ENCODE peak calls at places on chromosome 18, in ten cellular contexts. One of them, this sample, is unnamed.

GRCh38 chr18:61581578-61582204 is 248.5 kb downstream of the CDH20 start:
- DNase-seq in activated naive CD4-positive, alpha-beta T cell: peak; percentile 3
- DNase-seq in hippocampal formation: peak; percentile 22
- DNase-seq in amygdala: peak; percentile 44
- DNase-seq in activated CD8-positive, alpha-beta T cell treated with anti-CD3 and anti-CD28 coated beads for 36 hours: peak; percentile 73
- DNase-seq in anterior cingulate cortex: no peak
- DNase-seq in activated CD4-positive, CD25-positive, alpha-beta regulatory T cell: peak; percentile 30
- DNase-seq in Right ventricle myocardium superior: peak; percentile 88
- DNase-seq in M059J: peak; percentile 63
- DNase-seq in HEK293T: peak; percentile 80
- DNase-seq in this sample: peak; percentile 88

GRCh38 chr18:26460449-26461091 is 87.8 kb downstream of the KCTD1 start:
- DNase-seq in M059J: no peak
- DNase-seq in anterior cingulate cortex: no peak
- DNase-seq in Right ventricle myocardium superior: peak; percentile 68
- DNase-seq in amygdala: no peak
- DNase-seq in activated CD4-positive, CD25-positive, alpha-beta regulatory T cell: no peak
- DNase-seq in activated naive CD4-positive, alpha-beta T cell: no peak
- DNase-seq in activated CD8-positive, alpha-beta T cell treated with anti-CD3 and anti-CD28 coated beads for 36 hours: no peak
- DNase-seq in HEK293T: no peak
- DNase-seq in hippocampal formation: no peak
- DNase-seq in this sample: no peak

GRCh38 chr18:56903686-56904085 is 243.2 kb upstream of the BOD1L2 start:
- DNase-seq in Right ventricle myocardium superior: no peak
- DNase-seq in hippocampal formation: no peak
- DNase-seq in activated naive CD4-positive, alpha-beta T cell: no peak
- DNase-seq in M059J: no peak
- DNase-seq in activated CD8-positive, alpha-beta T cell treated with anti-CD3 and anti-CD28 coated beads for 36 hours: no peak
- DNase-seq in HEK293T: no peak
- DNase-seq in amygdala: no peak
- DNase-seq in activated CD4-positive, CD25-positive, alpha-beta regulatory T cell: no peak
- DNase-seq in anterior cingulate cortex: no peak
- DNase-seq in this sample: no peak

GRCh38 chr18:3008546-3008945 is 4.4 kb downstream of the LPIN2 start:
- DNase-seq in activated naive CD4-positive, alpha-beta T cell: no peak
- DNase-seq in Right ventricle myocardium superior: no peak
- DNase-seq in HEK293T: no peak
- DNase-seq in activated CD4-positive, CD25-positive, alpha-beta regulatory T cell: no peak
- DNase-seq in anterior cingulate cortex: no peak
- DNase-seq in M059J: peak; percentile 85
- DNase-seq in amygdala: no peak
- DNase-seq in hippocampal formation: no peak
- DNase-seq in activated CD8-positive, alpha-beta T cell treated with anti-CD3 and anti-CD28 coated beads for 36 hours: no peak
- DNase-seq in this sample: no peak

GRCh38 chr18:63181706-63182105 is 137.9 kb downstream of the BCL2 start:
- DNase-seq in activated CD4-positive, CD25-positive, alpha-beta regulatory T cell: no peak
- DNase-seq in amygdala: no peak
- DNase-seq in activated naive CD4-positive, alpha-beta T cell: no peak
- DNase-seq in Right ventricle myocardium superior: no peak
- DNase-seq in hippocampal formation: no peak
- DNase-seq in activated CD8-positive, alpha-beta T cell treated with anti-CD3 and anti-CD28 coated beads for 36 hours: no peak
- DNase-seq in HEK293T: no peak
- DNase-seq in M059J: no peak
- DNase-seq in anterior cingulate cortex: no peak
- DNase-seq in this sample: no peak

GRCh38 chr18:39772155-39772919 is 2182.7 kb upstream of the PIK3C3 start:
- DNase-seq in amygdala: no peak
- DNase-seq in activated CD4-positive, CD25-positive, alpha-beta regulatory T cell: no peak
- DNase-seq in activated CD8-positive, alpha-beta T cell treated with anti-CD3 and anti-CD28 coated beads for 36 hours: no peak
- DNase-seq in activated naive CD4-positive, alpha-beta T cell: no peak
- DNase-seq in anterior cingulate cortex: no peak
- DNase-seq in M059J: peak; percentile 39
- DNase-seq in Right ventricle myocardium superior: no peak
- DNase-seq in hippocampal formation: no peak
- DNase-seq in HEK293T: no peak
- DNase-seq in this sample: no peak

GRCh38 chr18:44799422-44800421 is 119.0 kb downstream of the SETBP1 start:
- DNase-seq in HEK293T: no peak
- DNase-seq in M059J: peak; percentile 58
- DNase-seq in amygdala: no peak
- DNase-seq in anterior cingulate cortex: no peak
- DNase-seq in activated CD8-positive, alpha-beta T cell treated with anti-CD3 and anti-CD28 coated beads for 36 hours: peak; percentile 24
- DNase-seq in hippocampal formation: no peak
- DNase-seq in activated naive CD4-positive, alpha-beta T cell: no peak
- DNase-seq in Right ventricle myocardium superior: no peak
- DNase-seq in activated CD4-positive, CD25-positive, alpha-beta regulatory T cell: no peak
- DNase-seq in this sample: no peak

GRCh38 chr18:11885278-11885991 is 22.7 kb downstream of the MPPE1 start:
- DNase-seq in activated naive CD4-positive, alpha-beta T cell: no peak
- DNase-seq in M059J: no peak
- DNase-seq in hippocampal formation: no peak
- DNase-seq in activated CD4-positive, CD25-positive, alpha-beta regulatory T cell: no peak
- DNase-seq in activated CD8-positive, alpha-beta T cell treated with anti-CD3 and anti-CD28 coated beads for 36 hours: no peak
- DNase-seq in HEK293T: no peak
- DNase-seq in anterior cingulate cortex: peak; percentile 23
- DNase-seq in Right ventricle myocardium superior: no peak
- DNase-seq in amygdala: peak; percentile 9
- DNase-seq in this sample: no peak

GRCh38 chr18:73365018-73365417 is 497.2 kb upstream of the NETO1 start:
- DNase-seq in hippocampal formation: no peak
- DNase-seq in anterior cingulate cortex: no peak
- DNase-seq in activated CD8-positive, alpha-beta T cell treated with anti-CD3 and anti-CD28 coated beads for 36 hours: no peak
- DNase-seq in M059J: peak; percentile 77
- DNase-seq in activated CD4-positive, CD25-positive, alpha-beta regulatory T cell: no peak
- DNase-seq in amygdala: no peak
- DNase-seq in activated naive CD4-positive, alpha-beta T cell: no peak
- DNase-seq in Right ventricle myocardium superior: no peak
- DNase-seq in HEK293T: no peak
- DNase-seq in this sample: no peak

GRCh38 chr18:33673689-33674088 is 95.7 kb downstream of the ASXL3 start:
- DNase-seq in activated CD4-positive, CD25-positive, alpha-beta regulatory T cell: no peak
- DNase-seq in M059J: no peak
- DNase-seq in amygdala: no peak
- DNase-seq in activated CD8-positive, alpha-beta T cell treated with anti-CD3 and anti-CD28 coated beads for 36 hours: no peak
- DNase-seq in hippocampal formation: no peak
- DNase-seq in activated naive CD4-positive, alpha-beta T cell: no peak
- DNase-seq in anterior cingulate cortex: no peak
- DNase-seq in HEK293T: no peak
- DNase-seq in Right ventricle myocardium superior: no peak
- DNase-seq in this sample: no peak

GRCh38 chr18:27793013-27793412 is 383.9 kb downstream of the CDH2 start:
- DNase-seq in activated CD4-positive, CD25-positive, alpha-beta regulatory T cell: no peak
- DNase-seq in hippocampal formation: no peak
- DNase-seq in Right ventricle myocardium superior: no peak
- DNase-seq in HEK293T: no peak
- DNase-seq in M059J: no peak
- DNase-seq in activated CD8-positive, alpha-beta T cell treated with anti-CD3 and anti-CD28 coated beads for 36 hours: no peak
- DNase-seq in anterior cingulate cortex: no peak
- DNase-seq in amygdala: no peak
- DNase-seq in activated naive CD4-positive, alpha-beta T cell: no peak
- DNase-seq in this sample: no peak

GRCh38 chr18:74950479-74950878 is 258.5 kb downstream of the PTGR3 start:
- DNase-seq in Right ventricle myocardium superior: no peak
- DNase-seq in anterior cingulate cortex: no peak
- DNase-seq in hippocampal formation: no peak
- DNase-seq in activated CD8-positive, alpha-beta T cell treated with anti-CD3 and anti-CD28 coated beads for 36 hours: no peak
- DNase-seq in HEK293T: no peak
- DNase-seq in activated naive CD4-positive, alpha-beta T cell: no peak
- DNase-seq in activated CD4-positive, CD25-positive, alpha-beta regulatory T cell: no peak
- DNase-seq in amygdala: no peak
- DNase-seq in M059J: no peak
- DNase-seq in this sample: no peak

GRCh38 chr18:61998957-61999356 is 106.2 kb upstream of the RNF152 start:
- DNase-seq in M059J: peak; percentile 87
- DNase-seq in amygdala: no peak
- DNase-seq in activated naive CD4-positive, alpha-beta T cell: no peak
- DNase-seq in hippocampal formation: no peak
- DNase-seq in activated CD4-positive, CD25-positive, alpha-beta regulatory T cell: no peak
- DNase-seq in anterior cingulate cortex: no peak
- DNase-seq in HEK293T: no peak
- DNase-seq in activated CD8-positive, alpha-beta T cell treated with anti-CD3 and anti-CD28 coated beads for 36 hours: no peak
- DNase-seq in Right ventricle myocardium superior: no peak
- DNase-seq in this sample: no peak

GRCh38 chr18:78414302-78414701 is 565.3 kb upstream of the SALL3 start:
- DNase-seq in HEK293T: no peak
- DNase-seq in Right ventricle myocardium superior: no peak
- DNase-seq in M059J: no peak
- DNase-seq in activated CD8-positive, alpha-beta T cell treated with anti-CD3 and anti-CD28 coated beads for 36 hours: no peak
- DNase-seq in activated CD4-positive, CD25-positive, alpha-beta regulatory T cell: no peak
- DNase-seq in amygdala: no peak
- DNase-seq in anterior cingulate cortex: no peak
- DNase-seq in hippocampal formation: no peak
- DNase-seq in activated naive CD4-positive, alpha-beta T cell: no peak
- DNase-seq in this sample: no peak

GRCh38 chr18:76920974-76921373 is 98.6 kb downstream of the ZNF236 start:
- DNase-seq in HEK293T: no peak
- DNase-seq in hippocampal formation: no peak
- DNase-seq in Right ventricle myocardium superior: no peak
- DNase-seq in M059J: no peak
- DNase-seq in activated naive CD4-positive, alpha-beta T cell: no peak
- DNase-seq in amygdala: no peak
- DNase-seq in activated CD8-positive, alpha-beta T cell treated with anti-CD3 and anti-CD28 coated beads for 36 hours: no peak
- DNase-seq in anterior cingulate cortex: no peak
- DNase-seq in activated CD4-positive, CD25-positive, alpha-beta regulatory T cell: no peak
- DNase-seq in this sample: no peak

GRCh38 chr18:6859676-6860422 is 130.3 kb downstream of the ARHGAP28 start:
- DNase-seq in activated CD8-positive, alpha-beta T cell treated with anti-CD3 and anti-CD28 coated beads for 36 hours: no peak
- DNase-seq in HEK293T: no peak
- DNase-seq in activated CD4-positive, CD25-positive, alpha-beta regulatory T cell: no peak
- DNase-seq in M059J: peak; percentile 38
- DNase-seq in activated naive CD4-positive, alpha-beta T cell: no peak
- DNase-seq in Right ventricle myocardium superior: no peak
- DNase-seq in hippocampal formation: no peak
- DNase-seq in amygdala: no peak
- DNase-seq in anterior cingulate cortex: no peak
- DNase-seq in this sample: no peak

GRCh38 chr18:63365909-63366269 is 1.1 kb downstream of the KDSR start:
- DNase-seq in HEK293T: no peak
- DNase-seq in Right ventricle myocardium superior: no peak
- DNase-seq in activated CD4-positive, CD25-positive, alpha-beta regulatory T cell: no peak
- DNase-seq in hippocampal formation: no peak
- DNase-seq in activated naive CD4-positive, alpha-beta T cell: no peak
- DNase-seq in M059J: no peak
- DNase-seq in anterior cingulate cortex: no peak
- DNase-seq in amygdala: no peak
- DNase-seq in activated CD8-positive, alpha-beta T cell treated with anti-CD3 and anti-CD28 coated beads for 36 hours: peak; percentile 43
- DNase-seq in this sample: no peak

GRCh38 chr18:22159014-22159413 is 10.4 kb upstream of the GATA6 start:
- DNase-seq in activated naive CD4-positive, alpha-beta T cell: no peak
- DNase-seq in M059J: no peak
- DNase-seq in activated CD8-positive, alpha-beta T cell treated with anti-CD3 and anti-CD28 coated beads for 36 hours: no peak
- DNase-seq in hippocampal formation: no peak
- DNase-seq in Right ventricle myocardium superior: no peak
- DNase-seq in amygdala: no peak
- DNase-seq in HEK293T: no peak
- DNase-seq in anterior cingulate cortex: no peak
- DNase-seq in activated CD4-positive, CD25-positive, alpha-beta regulatory T cell: no peak
- DNase-seq in this sample: no peak

GRCh38 chr18:13603304-13604019 is 122.9 kb downstream of the FAM210A start:
- DNase-seq in activated naive CD4-positive, alpha-beta T cell: no peak
- DNase-seq in amygdala: no peak
- DNase-seq in HEK293T: no peak
- DNase-seq in M059J: no peak
- DNase-seq in Right ventricle myocardium superior: no peak
- DNase-seq in activated CD4-positive, CD25-positive, alpha-beta regulatory T cell: no peak
- DNase-seq in activated CD8-positive, alpha-beta T cell treated with anti-CD3 and anti-CD28 coated beads for 36 hours: no peak
- DNase-seq in anterior cingulate cortex: no peak
- DNase-seq in hippocampal formation: no peak
- DNase-seq in this sample: no peak

GRCh38 chr18:59540819-59541218 is 156.4 kb downstream of the CCBE1 start:
- DNase-seq in M059J: no peak
- DNase-seq in amygdala: no peak
- DNase-seq in activated naive CD4-positive, alpha-beta T cell: no peak
- DNase-seq in activated CD8-positive, alpha-beta T cell treated with anti-CD3 and anti-CD28 coated beads for 36 hours: no peak
- DNase-seq in Right ventricle myocardium superior: no peak
- DNase-seq in activated CD4-positive, CD25-positive, alpha-beta regulatory T cell: no peak
- DNase-seq in HEK293T: no peak
- DNase-seq in anterior cingulate cortex: no peak
- DNase-seq in hippocampal formation: no peak
- DNase-seq in this sample: no peak

GRCh38 chr18:6994719-6995430 is 122.7 kb downstream of the LAMA1 start:
- DNase-seq in activated CD8-positive, alpha-beta T cell treated with anti-CD3 and anti-CD28 coated beads for 36 hours: no peak
- DNase-seq in M059J: peak; percentile 92
- DNase-seq in activated CD4-positive, CD25-positive, alpha-beta regulatory T cell: no peak
- DNase-seq in hippocampal formation: no peak
- DNase-seq in anterior cingulate cortex: no peak
- DNase-seq in HEK293T: no peak
- DNase-seq in activated naive CD4-positive, alpha-beta T cell: no peak
- DNase-seq in amygdala: no peak
- DNase-seq in Right ventricle myocardium superior: no peak
- DNase-seq in this sample: no peak

GRCh38 chr18:27608742-27609141 is 423.6 kb upstream of the CHST9 start:
- DNase-seq in anterior cingulate cortex: no peak
- DNase-seq in activated naive CD4-positive, alpha-beta T cell: no peak
- DNase-seq in HEK293T: peak; percentile 16
- DNase-seq in activated CD8-positive, alpha-beta T cell treated with anti-CD3 and anti-CD28 coated beads for 36 hours: no peak
- DNase-seq in M059J: no peak
- DNase-seq in hippocampal formation: no peak
- DNase-seq in Right ventricle myocardium superior: no peak
- DNase-seq in activated CD4-positive, CD25-positive, alpha-beta regulatory T cell: no peak
- DNase-seq in amygdala: no peak
- DNase-seq in this sample: no peak

GRCh38 chr18:59141294-59142068 is 1.8 kb downstream of the SEC11C start:
- DNase-seq in M059J: no peak
- DNase-seq in activated naive CD4-positive, alpha-beta T cell: no peak
- DNase-seq in activated CD4-positive, CD25-positive, alpha-beta regulatory T cell: no peak
- DNase-seq in hippocampal formation: peak; percentile 83
- DNase-seq in activated CD8-positive, alpha-beta T cell treated with anti-CD3 and anti-CD28 coated beads for 36 hours: no peak
- DNase-seq in Right ventricle myocardium superior: no peak
- DNase-seq in amygdala: peak; percentile 4
- DNase-seq in anterior cingulate cortex: no peak
- DNase-seq in HEK293T: no peak
- DNase-seq in this sample: no peak

GRCh38 chr18:77001979-77002378 is 130.6 kb downstream of the MBP start:
- DNase-seq in activated CD8-positive, alpha-beta T cell treated with anti-CD3 and anti-CD28 coated beads for 36 hours: no peak
- DNase-seq in activated CD4-positive, CD25-positive, alpha-beta regulatory T cell: no peak
- DNase-seq in hippocampal formation: no peak
- DNase-seq in HEK293T: no peak
- DNase-seq in activated naive CD4-positive, alpha-beta T cell: no peak
- DNase-seq in M059J: no peak
- DNase-seq in amygdala: no peak
- DNase-seq in Right ventricle myocardium superior: no peak
- DNase-seq in anterior cingulate cortex: no peak
- DNase-seq in this sample: peak; percentile 41

GRCh38 chr18:54086863-54087262 is 137.6 kb downstream of the MBD2 start:
- DNase-seq in Right ventricle myocardium superior: no peak
- DNase-seq in M059J: no peak
- DNase-seq in HEK293T: no peak
- DNase-seq in amygdala: no peak
- DNase-seq in activated naive CD4-positive, alpha-beta T cell: no peak
- DNase-seq in activated CD4-positive, CD25-positive, alpha-beta regulatory T cell: no peak
- DNase-seq in anterior cingulate cortex: no peak
- DNase-seq in activated CD8-positive, alpha-beta T cell treated with anti-CD3 and anti-CD28 coated beads for 36 hours: no peak
- DNase-seq in hippocampal formation: no peak
- DNase-seq in this sample: no peak

This sample was measured in kidney.